ENCODE peak calls at places on chromosome 19, in eight cellular contexts. B is right cardiac atrium; N is EH; M is activated CD8-positive, alpha-beta memory T cell treated with anti-CD3 and anti-CD28 coated beads for 1 hour; P is MV-4-11; G is T-helper 17 cell; X is cerebellar nuclear complex; Z is stimulated activated CD4-positive, alpha-beta T cell treated with anti-CD3 and anti-CD28 coated beads, Interleukin-4, amount 100 ng/mL, for 4 hours. L is an unnamed sample.
A peak's percentile ranks its signal among the peaks of the same experiment; 100 is the strongest.

GRCh38 chr19:29596080-29596479 is 10.0 kb upstream of the POP4 start:
- DNase-seq in Z (no peak), B (no peak), X (no peak), P (no peak), M (no peak), G (no peak), N (no peak), L (no peak)

GRCh38 chr19:47765522-47766358 is 12.8 kb upstream of the SELENOW start:
- DNase-seq in B (peak; percentile 81), N (peak; percentile 67), M (no peak), G (peak; percentile 36), P (peak; percentile 30), Z (peak; percentile 13), X (no peak), L (peak; percentile 72)

GRCh38 chr19:34257559-34257924 is 3.2 kb downstream of the GARRE1 start:
- DNase-seq in N (no peak), Z (no peak), M (no peak), G (no peak), X (no peak), B (no peak), P (no peak), L (no peak)

GRCh38 chr19:40363128-40363527 is 14.6 kb downstream of the PLD3 start:
- DNase-seq in M (no peak), Z (no peak), B (no peak), X (no peak), N (peak; percentile 7), G (no peak), P (peak; percentile 91), L (no peak)

GRCh38 chr19:12090807-12091206 is 26.3 kb downstream of the ZNF844 start:
- DNase-seq in M (no peak), P (no peak), N (peak; percentile 66), G (peak; percentile 25), Z (peak; percentile 37), X (no peak), B (peak; percentile 63), L (peak; percentile 78)

GRCh38 chr19:54148158-54148557 is 10.6 kb downstream of the CNOT3 start:
- DNase-seq in G (no peak), Z (no peak), P (no peak), B (no peak), N (no peak), M (no peak), X (no peak), L (no peak)

GRCh38 chr19:44813331-44814131 is 4.6 kb downstream of the BCAM start:
- DNase-seq in X (no peak), N (no peak), B (no peak), P (no peak), Z (no peak), M (no peak), G (no peak), L (no peak)

GRCh38 chr19:21143846-21144245 is 2.0 kb downstream of the ZNF431 start:
- DNase-seq in M (no peak), X (no peak), N (no peak), B (no peak), G (no peak), Z (no peak), P (no peak), L (peak; percentile 52)

GRCh38 chr19:3162418-3163229 is 15.9 kb upstream of the S1PR4 start:
- DNase-seq in G (no peak), P (peak; percentile 30), B (no peak), X (no peak), M (no peak), Z (no peak), N (no peak), L (peak; percentile 56)

GRCh38 chr19:17677002-17677401 is 11.2 kb downstream of the UNC13A start:
- DNase-seq in N (no peak), G (no peak), Z (no peak), X (no peak), B (no peak), P (no peak), M (no peak), L (no peak)

GRCh38 chr19:3623716-3624115 is 2.9 kb downstream of the CACTIN start:
- DNase-seq in X (no peak), P (no peak), M (no peak), G (no peak), Z (no peak), B (no peak), N (no peak), L (no peak)

GRCh38 chr19:55494172-55494761 is 6.0 kb downstream of the SSC5D start:
- DNase-seq in X (no peak), G (no peak), B (peak; percentile 82), M (no peak), Z (no peak), N (peak; percentile 89), P (no peak), L (no peak)

GRCh38 chr19:3029070-3029923 is at the start of gene TLE2:
- DNase-seq in M (no peak), B (peak; percentile 56), X (no peak), N (no peak), P (no peak), Z (no peak), G (peak; percentile 34), L (peak; percentile 38)

GRCh38 chr19:46732966-46733692 is 12.7 kb upstream of the FKRP start:
- DNase-seq in B (peak; percentile 52), Z (no peak), N (peak; percentile 51), P (peak; percentile 99), X (no peak), G (no peak), M (no peak), L (no peak)

GRCh38 chr19:8161135-8161646 is 11.8 kb upstream of the FBN3 start:
- DNase-seq in G (no peak), N (peak; percentile 42), B (no peak), X (no peak), M (no peak), Z (no peak), P (peak; percentile 29), L (no peak)

GRCh38 chr19:11264452-11265176 is 2.3 kb upstream of the DOCK6 start:
- DNase-seq in B (peak; percentile 68), N (peak; percentile 32), Z (no peak), X (no peak), G (no peak), M (no peak), P (no peak), L (no peak)